ENCODE peak calls at places on chromosome 9, in four cellular contexts. H, A, G and Y are unnamed samples.

GRCh38 chr9:13088734-13089427 is 190.6 kb downstream of the MPDZ start:
- DNase-seq in H (no peak), A (no peak), G (peak), Y (peak)

GRCh38 chr9:19020886-19021285 is 12.1 kb downstream of the SAXO1 start:
- DNase-seq in H (no peak), A (no peak), G (no peak), Y (no peak)

GRCh38 chr9:132898043-132898442 is 19.3 kb downstream of the SPACA9 start:
- DNase-seq in H (no peak), A (no peak), G (peak), Y (no peak)

GRCh38 chr9:130731355-130731754 is 37.8 kb downstream of the EXOSC2 start:
- DNase-seq in H (no peak), A (no peak), G (no peak), Y (no peak)

GRCh38 chr9:75962186-75963036 is 71.9 kb downstream of the PCSK5 start:
- DNase-seq in H (no peak), A (peak), G (no peak), Y (no peak)

GRCh38 chr9:38108326-38108725 is 39.3 kb upstream of the SHB start:
- DNase-seq in H (no peak), A (no peak), G (no peak), Y (no peak)

GRCh38 chr9:127778280-127779135 is at the start of gene SH2D3C:
- DNase-seq in H (no peak), A (peak), G (no peak), Y (no peak)

GRCh38 chr9:84590706-84591105 is 78.8 kb upstream of the NTRK2 start:
- DNase-seq in H (no peak), A (no peak), G (no peak), Y (no peak)

GRCh38 chr9:113464672-113465271 is 1.2 kb downstream of the RGS3 start:
- DNase-seq in H (no peak), A (no peak), G (no peak), Y (no peak)

GRCh38 chr9:69976165-69976564 is 67.5 kb upstream of the MAMDC2 start:
- DNase-seq in H (no peak), A (no peak), G (no peak), Y (peak)

GRCh38 chr9:126991170-126991569 is 76.6 kb downstream of the RALGPS1 start:
- DNase-seq in H (no peak), A (no peak), G (no peak), Y (no peak)